ENCODE peak calls at places on chromosomes 4 and X, in five cellular contexts. One of them, this sample, is unnamed.
A peak's percentile ranks its signal among the peaks of the same experiment; 100 is the strongest.

GRCh38 chr4:87060957-87061356 is 126.1 kb downstream of the AFF1 start:
- DNase-seq in H9: no peak
- DNase-seq in IMR-90: peak; percentile 88
- DNase-seq in mesenchymal stem cell: peak; percentile 60
- DNase-seq in trophoblast cell: no peak
- DNase-seq in this sample: no peak

GRCh38 chrX:105502336-105502735 is 281.8 kb upstream of the TEX13A start:
- DNase-seq in H9: no peak
- DNase-seq in IMR-90: no peak
- DNase-seq in mesenchymal stem cell: no peak
- DNase-seq in trophoblast cell: no peak
- DNase-seq in this sample: no peak

GRCh38 chrX:37846558-37846933 is 825 bp downstream of the DYNLT3 start:
- DNase-seq in H9: no peak
- DNase-seq in IMR-90: no peak
- DNase-seq in mesenchymal stem cell: no peak
- DNase-seq in trophoblast cell: no peak
- DNase-seq in this sample: no peak

GRCh38 chr4:71406459-71406963 is 67.7 kb downstream of the SLC4A4 start:
- DNase-seq in H9: no peak
- DNase-seq in IMR-90: peak; percentile 77
- DNase-seq in mesenchymal stem cell: peak; percentile 56
- DNase-seq in trophoblast cell: no peak
- DNase-seq in this sample: no peak

GRCh38 chr4:12791536-12791935 is 692.6 kb downstream of the RAB28 start:
- DNase-seq in H9: no peak
- DNase-seq in IMR-90: no peak
- DNase-seq in mesenchymal stem cell: peak; percentile 96
- DNase-seq in trophoblast cell: no peak
- DNase-seq in this sample: no peak

GRCh38 chr4:55545133-55545532 is 1.6 kb downstream of the CLOCK start:
- DNase-seq in H9: no peak
- DNase-seq in IMR-90: peak; percentile 28
- DNase-seq in mesenchymal stem cell: peak; percentile 47
- DNase-seq in trophoblast cell: no peak
- DNase-seq in this sample: no peak

GRCh38 chr4:40173470-40173875 is 23.4 kb upstream of the RHOH start:
- DNase-seq in H9: no peak
- DNase-seq in IMR-90: no peak
- DNase-seq in mesenchymal stem cell: no peak
- DNase-seq in trophoblast cell: no peak
- DNase-seq in this sample: no peak

GRCh38 chr4:73740353-73740778 is at the start of gene CXCL8:
- DNase-seq in H9: no peak
- DNase-seq in IMR-90: peak; percentile 91
- DNase-seq in mesenchymal stem cell: peak; percentile 96
- DNase-seq in trophoblast cell: peak; percentile 81
- DNase-seq in this sample: no peak

GRCh38 chr4:10736895-10737294 is 52.3 kb upstream of the CLNK start:
- DNase-seq in H9: peak; percentile 43
- DNase-seq in IMR-90: no peak
- DNase-seq in mesenchymal stem cell: no peak
- DNase-seq in trophoblast cell: no peak
- DNase-seq in this sample: no peak

GRCh38 chr4:186931519-186931918 is 207.9 kb upstream of the FAT1 start:
- DNase-seq in H9: no peak
- DNase-seq in IMR-90: peak; percentile 70
- DNase-seq in mesenchymal stem cell: peak; percentile 49
- DNase-seq in trophoblast cell: no peak
- DNase-seq in this sample: no peak

GRCh38 chr4:73911746-73912145 is 42.6 kb downstream of the CXCL1 start:
- DNase-seq in H9: no peak
- DNase-seq in IMR-90: no peak
- DNase-seq in mesenchymal stem cell: peak; percentile 64
- DNase-seq in trophoblast cell: no peak
- DNase-seq in this sample: no peak

GRCh38 chr4:24625091-24625490 is 40.7 kb upstream of the DHX15 start:
- DNase-seq in H9: no peak
- DNase-seq in IMR-90: no peak
- DNase-seq in mesenchymal stem cell: no peak
- DNase-seq in trophoblast cell: peak; percentile 45
- DNase-seq in this sample: no peak

GRCh38 chr4:168879178-168879577 is 130.9 kb downstream of the CBR4 start:
- DNase-seq in H9: no peak
- DNase-seq in IMR-90: no peak
- DNase-seq in mesenchymal stem cell: no peak
- DNase-seq in trophoblast cell: peak; percentile 61
- DNase-seq in this sample: no peak

GRCh38 chrX:55546956-55547355 is 57.3 kb upstream of the USP51 start:
- DNase-seq in H9: no peak
- DNase-seq in IMR-90: no peak
- DNase-seq in mesenchymal stem cell: no peak
- DNase-seq in trophoblast cell: no peak
- DNase-seq in this sample: no peak
- H2AK5ac ChIP-seq in H9: no peak overlapping the region
- H2AK5ac ChIP-seq in IMR-90: no peak overlapping the region
- H2AK5ac ChIP-seq in mesenchymal stem cell: no peak overlapping the region
- H2AK5ac ChIP-seq in trophoblast cell: no peak overlapping the region
- H2AK5ac ChIP-seq in this sample: no peak overlapping the region

GRCh38 chr4:76694056-76694455 is 203.9 kb downstream of the SOWAHB start:
- DNase-seq in H9: no peak
- DNase-seq in IMR-90: no peak
- DNase-seq in mesenchymal stem cell: peak; percentile 17
- DNase-seq in trophoblast cell: peak; percentile 30
- DNase-seq in this sample: no peak

GRCh38 chr4:76698141-76698540 is 199.8 kb downstream of the SOWAHB start:
- DNase-seq in H9: no peak
- DNase-seq in IMR-90: no peak
- DNase-seq in mesenchymal stem cell: no peak
- DNase-seq in trophoblast cell: no peak
- DNase-seq in this sample: no peak

GRCh38 chr4:76696109-76696508 is 201.8 kb downstream of the SOWAHB start:
- DNase-seq in H9: peak; percentile 90
- DNase-seq in IMR-90: peak; percentile 69
- DNase-seq in mesenchymal stem cell: peak; percentile 38
- DNase-seq in trophoblast cell: no peak
- DNase-seq in this sample: peak; percentile 96

GRCh38 chr4:76699911-76700310 is 198.0 kb downstream of the SOWAHB start:
- DNase-seq in H9: no peak
- DNase-seq in IMR-90: no peak
- DNase-seq in mesenchymal stem cell: no peak
- DNase-seq in trophoblast cell: no peak
- DNase-seq in this sample: no peak

DNA sequence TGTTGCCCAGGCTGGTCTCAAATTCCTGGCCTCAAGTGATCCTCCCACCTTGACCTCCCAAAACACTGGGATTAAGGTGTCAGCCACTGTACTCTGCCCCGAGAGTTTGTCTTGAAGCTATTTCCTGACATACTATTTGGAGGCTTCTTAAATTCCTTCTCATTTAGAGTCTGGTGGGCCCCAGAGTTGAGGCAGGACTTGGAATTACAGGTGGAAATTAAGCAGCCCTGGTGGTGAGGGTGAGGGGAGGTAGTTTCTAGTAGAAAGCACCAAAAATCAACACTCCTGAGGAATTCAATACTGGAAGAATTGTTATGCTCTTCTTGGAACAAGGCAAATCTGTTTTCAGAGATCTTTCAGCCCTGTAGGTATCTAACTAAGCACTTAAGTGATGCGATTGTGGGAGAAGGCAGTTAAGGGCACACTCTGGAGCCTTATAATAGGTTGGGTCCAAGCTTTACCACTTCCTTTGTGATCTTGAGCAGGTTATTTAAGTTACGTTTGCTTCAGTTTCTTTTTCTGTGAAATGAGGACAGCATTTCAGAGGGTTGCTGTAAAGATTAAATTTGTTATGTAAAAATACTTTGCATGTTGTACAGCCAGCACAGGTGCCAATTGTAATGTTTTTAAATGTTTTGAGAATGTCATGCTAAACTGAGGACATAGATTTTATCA is 200.7 kb downstream of the SOWAHB start:
- DNase-seq in H9: no peak
- DNase-seq in IMR-90: no peak
- DNase-seq in mesenchymal stem cell: no peak
- DNase-seq in trophoblast cell: no peak
- DNase-seq in this sample: no peak
- H3K4me2 ChIP-seq in H9: no peak overlapping the region
- H3K4me2 ChIP-seq in IMR-90: no peak overlapping the region
- H3K4me2 ChIP-seq in mesenchymal stem cell: no peak overlapping the region
- H3K4me2 ChIP-seq in trophoblast cell: no peak overlapping the region
- H3K4me2 ChIP-seq in this sample: no peak overlapping the region

DNA sequence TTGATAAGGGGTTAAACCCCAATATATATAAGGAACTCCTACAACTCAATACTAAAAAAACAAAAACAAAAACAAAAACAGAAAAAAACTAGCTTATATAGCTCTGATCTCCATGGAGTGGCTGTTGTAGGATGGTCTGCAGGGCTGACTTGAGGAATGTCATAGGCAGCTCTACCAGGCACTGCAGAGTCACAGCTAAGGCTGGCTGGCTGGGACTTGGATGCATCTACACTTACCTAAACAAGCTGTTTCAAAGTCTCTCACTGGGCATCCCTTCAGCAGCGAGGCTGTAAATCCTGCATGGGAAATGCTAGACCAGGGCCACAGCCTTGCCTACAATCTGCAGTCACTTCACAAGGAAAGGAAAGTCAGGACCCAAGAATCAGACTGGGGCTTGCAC is 61.3 kb downstream of the HOPX start:
- DNase-seq in H9: peak; percentile 30
- DNase-seq in IMR-90: no peak
- DNase-seq in mesenchymal stem cell: peak; percentile 39
- DNase-seq in trophoblast cell: no peak
- DNase-seq in this sample: no peak
- H3K14ac ChIP-seq in H9: no peak overlapping the region
- H3K14ac ChIP-seq in IMR-90: no peak overlapping the region
- H3K14ac ChIP-seq in mesenchymal stem cell: no peak overlapping the region
- H3K14ac ChIP-seq in trophoblast cell: no peak overlapping the region
- H3K14ac ChIP-seq in this sample: no peak overlapping the region

GRCh38 chr4:37749398-37749988 is 63.3 kb upstream of the RELL1 start:
- DNase-seq in H9: no peak
- DNase-seq in IMR-90: no peak
- DNase-seq in mesenchymal stem cell: no peak
- DNase-seq in trophoblast cell: no peak
- DNase-seq in this sample: no peak
- H2AK5ac ChIP-seq in H9: no peak overlapping the region
- H2AK5ac ChIP-seq in IMR-90: no peak overlapping the region
- H2AK5ac ChIP-seq in mesenchymal stem cell: no peak overlapping the region
- H2AK5ac ChIP-seq in trophoblast cell: no peak overlapping the region
- H2AK5ac ChIP-seq in this sample: no peak overlapping the region

DNA sequence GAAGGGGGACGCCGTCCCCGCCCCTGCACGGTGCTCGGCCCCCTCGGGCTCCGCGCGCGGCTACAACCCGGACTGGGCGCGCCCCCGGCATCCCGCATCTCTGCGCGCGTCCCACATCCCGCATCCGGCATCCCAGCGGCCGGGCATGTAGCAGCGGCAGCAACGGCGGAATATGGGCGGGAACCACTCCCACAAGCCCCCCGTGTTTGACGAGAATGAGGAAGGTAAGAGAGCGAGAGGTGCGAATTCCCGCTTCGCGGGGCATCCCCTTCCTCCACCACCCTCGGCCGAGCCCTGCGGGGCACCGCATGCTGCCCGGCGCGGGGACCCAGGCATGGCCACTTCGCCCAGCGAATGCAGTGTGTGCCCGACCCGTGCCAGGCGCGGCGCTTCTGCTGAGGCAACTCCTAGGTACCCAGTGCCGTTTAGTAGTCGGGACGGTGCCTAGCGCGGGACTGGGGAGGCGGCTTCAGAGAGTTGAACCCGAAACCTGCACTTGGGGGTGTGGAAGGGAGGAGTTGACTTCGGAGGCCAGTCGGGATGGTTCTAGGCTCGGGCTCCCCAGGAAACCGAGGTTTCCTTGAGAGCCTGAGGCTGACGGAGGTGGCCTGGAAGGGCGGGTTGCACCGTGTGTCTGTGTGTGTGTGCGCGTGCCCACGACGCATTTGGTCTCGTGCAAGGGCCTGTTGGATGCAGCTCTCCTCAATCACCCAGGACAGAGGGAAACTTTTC is 578 bp downstream of the STK32B start:
- DNase-seq in H9: peak; percentile 56
- DNase-seq in IMR-90: peak; percentile 35
- DNase-seq in mesenchymal stem cell: peak; percentile 53
- DNase-seq in trophoblast cell: no peak
- DNase-seq in this sample: peak; percentile 3
- H3K4me2 ChIP-seq in H9: peak overlapping the region; percentile 69
- H3K4me2 ChIP-seq in IMR-90: peak overlapping the region; percentile 88
- H3K4me2 ChIP-seq in mesenchymal stem cell: peak overlapping the region; percentile 98
- H3K4me2 ChIP-seq in trophoblast cell: peak overlapping the region; percentile 58
- H3K4me2 ChIP-seq in this sample: peak overlapping the region; percentile 95

GRCh38 chr4:15117270-15117946 is 115.1 kb downstream of the CPEB2 start:
- DNase-seq in H9: no peak
- DNase-seq in IMR-90: no peak
- DNase-seq in mesenchymal stem cell: no peak
- DNase-seq in trophoblast cell: peak; percentile 73
- DNase-seq in this sample: no peak
- H3K14ac ChIP-seq in H9: no peak overlapping the region
- H3K14ac ChIP-seq in IMR-90: no peak overlapping the region
- H3K14ac ChIP-seq in mesenchymal stem cell: no peak overlapping the region
- H3K14ac ChIP-seq in trophoblast cell: no peak overlapping the region
- H3K14ac ChIP-seq in this sample: no peak overlapping the region

GRCh38 chr4:8545439-8545765 is 34.8 kb upstream of the GPR78 start:
- DNase-seq in H9: peak; percentile 23
- DNase-seq in IMR-90: no peak
- DNase-seq in mesenchymal stem cell: no peak
- DNase-seq in trophoblast cell: no peak
- DNase-seq in this sample: no peak
- H2AK5ac ChIP-seq in H9: no peak overlapping the region
- H2AK5ac ChIP-seq in IMR-90: no peak overlapping the region
- H2AK5ac ChIP-seq in mesenchymal stem cell: no peak overlapping the region
- H2AK5ac ChIP-seq in trophoblast cell: peak overlapping the region; percentile 77
- H2AK5ac ChIP-seq in this sample: no peak overlapping the region

DNA sequence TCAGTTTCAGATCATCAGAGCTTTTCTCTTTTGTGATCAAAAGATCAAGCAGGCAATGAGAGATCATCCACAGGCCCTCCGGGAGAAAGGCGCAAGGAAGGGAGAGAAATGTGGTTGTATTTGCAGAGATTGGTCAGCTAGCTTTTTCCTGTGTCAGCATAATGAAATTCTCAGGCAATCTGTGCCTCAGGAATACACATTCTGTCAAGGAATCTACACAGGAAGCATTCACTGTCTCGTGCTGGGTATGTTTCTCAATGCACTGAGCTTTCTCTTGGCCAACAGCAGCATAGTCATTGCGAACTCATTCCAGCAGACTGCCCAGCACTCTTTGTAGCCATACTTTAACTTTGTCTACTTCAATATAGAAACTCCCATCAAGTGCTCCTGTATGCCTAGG is 413.7 kb downstream of the PPP3CA start:
- DNase-seq in H9: no peak
- DNase-seq in IMR-90: peak; percentile 11
- DNase-seq in mesenchymal stem cell: peak; percentile 83
- DNase-seq in trophoblast cell: no peak
- DNase-seq in this sample: no peak
- H3K4me2 ChIP-seq in H9: no peak overlapping the region
- H3K4me2 ChIP-seq in IMR-90: peak overlapping the region; percentile 63
- H3K4me2 ChIP-seq in mesenchymal stem cell: no peak overlapping the region
- H3K4me2 ChIP-seq in trophoblast cell: no peak overlapping the region
- H3K4me2 ChIP-seq in this sample: no peak overlapping the region

DNA sequence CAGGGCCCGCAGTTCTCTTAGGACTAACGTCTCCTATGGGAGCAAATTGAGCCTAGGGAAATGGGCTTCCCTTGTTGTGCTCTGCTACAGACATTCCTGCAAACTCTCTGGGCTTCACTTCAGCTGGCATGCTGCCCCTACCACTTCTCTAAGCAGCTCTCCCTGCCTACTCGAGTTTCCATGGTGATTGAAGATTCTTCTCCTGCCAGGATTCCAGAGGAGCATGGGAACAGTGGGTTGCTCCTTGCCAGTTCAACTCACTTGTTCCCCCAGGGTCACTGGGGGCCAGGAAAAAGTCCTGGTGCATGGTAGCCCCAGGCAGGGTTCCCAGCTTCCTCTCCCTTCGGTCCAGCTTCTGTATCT is 21.1 kb upstream of the WDR17 start:
- DNase-seq in H9: no peak
- DNase-seq in IMR-90: peak; percentile 8
- DNase-seq in mesenchymal stem cell: no peak
- DNase-seq in trophoblast cell: no peak
- DNase-seq in this sample: no peak
- H3K14ac ChIP-seq in H9: no peak overlapping the region
- H3K14ac ChIP-seq in IMR-90: no peak overlapping the region
- H3K14ac ChIP-seq in mesenchymal stem cell: no peak overlapping the region
- H3K14ac ChIP-seq in trophoblast cell: no peak overlapping the region
- H3K14ac ChIP-seq in this sample: no peak overlapping the region